ENCODE peak calls at places on chromosomes 16 and 17, in five cellular contexts. One of them, this sample, is unnamed.

GRCh38 chr16:67393111-67393789 is at the start of gene TPPP3:
- DNase-seq in bronchial epithelial cell: peak; percentile 37
- DNase-seq in kidney: peak; percentile 97
- DNase-seq in lower leg skin: peak; percentile 75
- DNase-seq in lung: peak; percentile 84
- DNase-seq in this sample: peak; percentile 99

GRCh38 chr17:37478187-37478586 is 11.5 kb upstream of the DUSP14 start:
- DNase-seq in lung: no peak
- DNase-seq in bronchial epithelial cell: peak; percentile 64
- DNase-seq in kidney: no peak
- DNase-seq in lower leg skin: peak; percentile 86
- DNase-seq in this sample: no peak

GRCh38 chr17:41697122-41697962 is 8.7 kb downstream of the EIF1 start:
- DNase-seq in kidney: peak; percentile 82
- DNase-seq in bronchial epithelial cell: no peak
- DNase-seq in lung: peak; percentile 43
- DNase-seq in lower leg skin: peak; percentile 89
- DNase-seq in this sample: peak; percentile 62

GRCh38 chr16:23676924-23677480 is 1.7 kb upstream of the PLK1 start:
- DNase-seq in kidney: no peak
- DNase-seq in lower leg skin: no peak
- DNase-seq in bronchial epithelial cell: no peak
- DNase-seq in lung: no peak
- DNase-seq in this sample: peak; percentile 57

GRCh38 chr17:32281011-32281451 is 15.4 kb downstream of the RHBDL3 start:
- DNase-seq in bronchial epithelial cell: no peak
- DNase-seq in kidney: no peak
- DNase-seq in lung: peak; percentile 36
- DNase-seq in lower leg skin: no peak
- DNase-seq in this sample: peak; percentile 30

GRCh38 chr17:17943281-17943984 is 28.8 kb downstream of the TOM1L2 start:
- DNase-seq in lower leg skin: no peak
- DNase-seq in bronchial epithelial cell: no peak
- DNase-seq in kidney: no peak
- DNase-seq in lung: no peak
- DNase-seq in this sample: no peak

GRCh38 chr16:69448470-69449193 is 24.2 kb downstream of the CYB5B start:
- DNase-seq in bronchial epithelial cell: no peak
- DNase-seq in lung: no peak
- DNase-seq in kidney: no peak
- DNase-seq in lower leg skin: no peak
- DNase-seq in this sample: no peak

GRCh38 chr17:72554508-72554907 is 433.7 kb downstream of the SOX9 start:
- DNase-seq in bronchial epithelial cell: no peak
- DNase-seq in lower leg skin: no peak
- DNase-seq in kidney: no peak
- DNase-seq in lung: no peak
- DNase-seq in this sample: no peak

GRCh38 chr17:36001862-36002603 is 680 bp upstream of the CCL15 start:
- DNase-seq in lung: peak; percentile 61
- DNase-seq in bronchial epithelial cell: peak; percentile 7
- DNase-seq in lower leg skin: no peak
- DNase-seq in kidney: no peak
- DNase-seq in this sample: no peak

GRCh38 chr17:31400481-31400950 is 9.0 kb downstream of the RAB11FIP4 start:
- DNase-seq in bronchial epithelial cell: no peak
- DNase-seq in kidney: no peak
- DNase-seq in lower leg skin: no peak
- DNase-seq in lung: no peak
- DNase-seq in this sample: peak; percentile 58

GRCh38 chr17:700504-701094 is 14.0 kb downstream of the VPS53 start:
- DNase-seq in bronchial epithelial cell: peak; percentile 25
- DNase-seq in lower leg skin: no peak
- DNase-seq in kidney: no peak
- DNase-seq in lung: no peak
- DNase-seq in this sample: peak; percentile 62

GRCh38 chr17:7004398-7005253 is 7.8 kb upstream of the RNASEK start:
- DNase-seq in bronchial epithelial cell: peak; percentile 61
- DNase-seq in lung: no peak
- DNase-seq in kidney: no peak
- DNase-seq in lower leg skin: no peak
- DNase-seq in this sample: peak; percentile 95

DNA sequence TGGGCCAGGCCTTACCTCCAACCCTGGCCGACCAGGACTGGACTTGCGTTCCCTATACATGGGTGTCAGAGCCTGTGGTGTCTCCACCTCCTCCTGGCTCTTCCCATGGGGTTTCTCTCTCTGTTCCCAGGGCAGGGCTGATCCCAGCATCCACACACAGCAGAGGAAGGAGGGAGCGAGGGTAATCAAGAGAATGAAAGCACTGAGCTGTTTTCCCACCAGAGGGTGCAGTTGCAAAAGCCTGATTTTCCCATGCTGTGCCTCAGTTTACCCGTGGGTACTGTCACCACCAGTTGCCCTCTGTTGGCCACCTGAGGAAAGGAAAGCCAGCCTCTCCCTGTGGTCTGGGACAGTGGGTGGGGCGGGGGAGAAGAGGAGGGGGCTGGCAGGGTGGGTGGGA is 249.7 kb upstream of the GSE1 start:
- DNase-seq in lung: no peak
- DNase-seq in lower leg skin: no peak
- DNase-seq in kidney: no peak
- DNase-seq in bronchial epithelial cell: no peak
- DNase-seq in this sample: no peak
- TF ChIP-seq CTCF in lung: no peak
- TF ChIP-seq CTCF in lower leg skin: no peak
- TF ChIP-seq CTCF in kidney: no peak
- TF ChIP-seq CTCF in bronchial epithelial cell: no peak
- TF ChIP-seq CTCF in this sample: no peak

DNA sequence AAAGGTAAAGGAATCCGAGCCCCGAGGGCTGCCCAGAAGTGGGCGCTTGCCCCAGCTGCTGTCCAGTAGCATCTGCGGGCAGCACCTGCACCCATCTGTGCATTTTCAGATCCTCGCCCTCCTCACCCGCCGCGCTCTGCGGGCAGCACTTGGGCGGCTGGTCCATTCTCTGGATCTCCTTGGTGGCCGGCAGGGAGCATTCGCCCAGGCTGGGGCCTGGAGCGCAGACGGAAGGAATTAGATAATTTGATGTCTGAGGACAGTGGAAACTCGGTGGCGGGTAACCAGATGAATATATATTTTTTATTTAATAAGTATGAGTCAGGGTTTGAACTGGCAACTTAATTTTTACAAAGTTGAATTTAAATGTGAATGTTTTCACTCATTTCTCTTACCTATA is 88.5 kb downstream of the NPIPB11 start:
- DNase-seq in lower leg skin: no peak
- DNase-seq in lung: no peak
- DNase-seq in kidney: no peak
- DNase-seq in bronchial epithelial cell: no peak
- DNase-seq in this sample: peak; percentile 3
- TF ChIP-seq CTCF in lower leg skin: no peak
- TF ChIP-seq CTCF in lung: no peak
- TF ChIP-seq CTCF in kidney: no peak
- TF ChIP-seq CTCF in bronchial epithelial cell: peak; percentile 42
- TF ChIP-seq CTCF in this sample: no peak

GRCh38 chr16:74575175-74575804 is 31.6 kb downstream of the GLG1 start:
- DNase-seq in bronchial epithelial cell: no peak
- DNase-seq in lung: no peak
- DNase-seq in lower leg skin: no peak
- DNase-seq in kidney: no peak
- DNase-seq in this sample: peak; percentile 15
- TF ChIP-seq CTCF in bronchial epithelial cell: no peak
- TF ChIP-seq CTCF in lung: no peak
- TF ChIP-seq CTCF in lower leg skin: no peak
- TF ChIP-seq CTCF in kidney: no peak
- TF ChIP-seq CTCF in this sample: no peak

GRCh38 chr17:68292689-68293040 is 1.4 kb downstream of the ARSG start:
- DNase-seq in lung: no peak
- DNase-seq in bronchial epithelial cell: no peak
- DNase-seq in lower leg skin: no peak
- DNase-seq in kidney: no peak
- DNase-seq in this sample: peak; percentile 58
- TF ChIP-seq CTCF in lung: no peak
- TF ChIP-seq CTCF in bronchial epithelial cell: no peak
- TF ChIP-seq CTCF in lower leg skin: no peak
- TF ChIP-seq CTCF in kidney: no peak
- TF ChIP-seq CTCF in this sample: no peak

GRCh38 chr16:16183562-16183961 is 39.7 kb downstream of the ABCC6 start:
- DNase-seq in lung: no peak
- DNase-seq in kidney: peak; percentile 6
- DNase-seq in lower leg skin: no peak
- DNase-seq in bronchial epithelial cell: no peak
- DNase-seq in this sample: no peak
- TF ChIP-seq CTCF in lung: no peak
- TF ChIP-seq CTCF in kidney: no peak
- TF ChIP-seq CTCF in lower leg skin: no peak
- TF ChIP-seq CTCF in bronchial epithelial cell: peak; percentile 28
- TF ChIP-seq CTCF in this sample: peak; percentile 16

DNA sequence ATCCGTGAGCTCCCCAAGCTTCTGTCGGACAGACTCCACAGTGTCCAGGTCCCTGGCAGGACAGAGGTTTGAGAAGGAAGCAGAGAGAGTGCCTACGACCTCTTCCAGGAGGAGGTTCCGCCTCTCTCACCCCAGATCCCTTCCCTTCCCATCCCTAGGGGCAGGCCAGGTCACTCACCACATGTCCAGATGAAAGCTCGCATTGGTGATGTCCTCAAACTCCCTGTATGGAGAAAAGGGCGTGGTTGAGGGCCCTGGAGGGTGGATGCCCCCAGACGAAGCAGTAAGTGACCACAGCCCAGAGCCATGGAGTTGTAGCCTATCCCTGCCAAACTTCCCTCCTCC is 3.5 kb downstream of the UNC13D start:
- DNase-seq in lower leg skin: no peak
- DNase-seq in lung: no peak
- DNase-seq in bronchial epithelial cell: no peak
- DNase-seq in kidney: no peak
- DNase-seq in this sample: no peak
- TF ChIP-seq CTCF in lower leg skin: no peak
- TF ChIP-seq CTCF in lung: no peak
- TF ChIP-seq CTCF in bronchial epithelial cell: no peak
- TF ChIP-seq CTCF in kidney: no peak
- TF ChIP-seq CTCF in this sample: no peak

GRCh38 chr16:74725641-74726040 is 25.0 kb upstream of the MLKL start:
- DNase-seq in bronchial epithelial cell: no peak
- DNase-seq in lung: no peak
- DNase-seq in lower leg skin: no peak
- DNase-seq in kidney: no peak
- DNase-seq in this sample: no peak

GRCh38 chr16:74726056-74726455 is 25.4 kb upstream of the MLKL start:
- DNase-seq in lung: no peak
- DNase-seq in lower leg skin: no peak
- DNase-seq in bronchial epithelial cell: no peak
- DNase-seq in kidney: no peak
- DNase-seq in this sample: no peak

GRCh38 chr16:74730049-74730683 is 29.5 kb upstream of the MLKL start:
- DNase-seq in lung: no peak
- DNase-seq in lower leg skin: peak; percentile 43
- DNase-seq in bronchial epithelial cell: peak; percentile 72
- DNase-seq in kidney: peak; percentile 50
- DNase-seq in this sample: no peak

GRCh38 chr16:74726736-74727135 is 26.1 kb upstream of the MLKL start:
- DNase-seq in lung: no peak
- DNase-seq in lower leg skin: no peak
- DNase-seq in kidney: no peak
- DNase-seq in bronchial epithelial cell: no peak
- DNase-seq in this sample: no peak

GRCh38 chr16:74727903-74728302 is 27.2 kb upstream of the MLKL start:
- DNase-seq in kidney: no peak
- DNase-seq in bronchial epithelial cell: no peak
- DNase-seq in lung: no peak
- DNase-seq in lower leg skin: no peak
- DNase-seq in this sample: no peak
- TF ChIP-seq CTCF in kidney: no peak
- TF ChIP-seq CTCF in bronchial epithelial cell: no peak
- TF ChIP-seq CTCF in lung: no peak
- TF ChIP-seq CTCF in lower leg skin: no peak
- TF ChIP-seq CTCF in this sample: no peak

GRCh38 chr17:79974786-79975497 is 60.7 kb downstream of the TBC1D16 start:
- DNase-seq in lung: no peak
- DNase-seq in bronchial epithelial cell: no peak
- DNase-seq in lower leg skin: no peak
- DNase-seq in kidney: peak; percentile 71
- DNase-seq in this sample: no peak
- TF ChIP-seq CTCF in lung: no peak
- TF ChIP-seq CTCF in bronchial epithelial cell: peak; percentile 23
- TF ChIP-seq CTCF in lower leg skin: no peak
- TF ChIP-seq CTCF in kidney: no peak
- TF ChIP-seq CTCF in this sample: peak; percentile 15

GRCh38 chr17:71302721-71303549 is 817.9 kb upstream of the SOX9 start:
- DNase-seq in lower leg skin: no peak
- DNase-seq in lung: no peak
- DNase-seq in kidney: no peak
- DNase-seq in bronchial epithelial cell: peak; percentile 49
- DNase-seq in this sample: no peak

GRCh38 chr17:71301063-71301462 is 819.8 kb upstream of the SOX9 start:
- DNase-seq in lower leg skin: no peak
- DNase-seq in lung: no peak
- DNase-seq in kidney: no peak
- DNase-seq in bronchial epithelial cell: no peak
- DNase-seq in this sample: no peak

DNA sequence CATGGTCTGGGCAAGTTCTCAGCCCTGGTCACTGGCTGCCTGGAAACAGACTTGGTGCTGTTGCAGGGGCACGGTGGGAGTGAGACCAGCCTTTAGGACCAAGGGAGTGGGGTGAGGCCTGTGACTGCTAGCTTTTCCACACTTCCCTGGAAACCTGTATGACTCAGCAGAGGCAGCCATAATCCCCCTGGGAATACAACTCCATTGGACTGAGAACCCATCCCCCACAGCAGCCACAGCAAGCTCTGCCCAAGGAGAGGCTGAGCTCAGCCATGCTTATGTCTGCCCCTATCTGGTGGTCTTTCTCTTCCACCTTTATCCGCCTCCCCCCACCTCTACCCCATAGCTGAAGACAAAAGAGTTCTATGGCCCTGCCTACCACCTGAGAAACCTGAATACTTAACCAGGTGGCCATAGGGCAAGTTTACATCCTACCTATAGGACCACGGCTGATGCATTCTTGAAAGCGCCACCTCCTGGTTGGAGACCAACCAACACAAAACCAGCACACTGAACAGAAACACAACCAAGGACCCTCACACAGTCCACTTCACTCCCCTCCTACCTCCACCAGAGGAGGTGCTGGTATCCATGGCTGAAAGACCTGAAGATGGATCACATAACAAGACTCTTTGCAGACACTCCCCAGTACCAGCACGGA is 816.2 kb upstream of the SOX9 start:
- DNase-seq in lower leg skin: no peak
- DNase-seq in bronchial epithelial cell: no peak
- DNase-seq in kidney: no peak
- DNase-seq in lung: no peak
- DNase-seq in this sample: no peak
- TF ChIP-seq CTCF in lower leg skin: no peak
- TF ChIP-seq CTCF in bronchial epithelial cell: no peak
- TF ChIP-seq CTCF in kidney: no peak
- TF ChIP-seq CTCF in lung: no peak
- TF ChIP-seq CTCF in this sample: no peak

This sample was measured in osteoblast.